ENCODE peak calls at places on chromosomes 11 and 22, in eight cellular contexts. One of them, this sample, is unnamed.

GRCh38 chr11:101091781-101092180 is 37.8 kb downstream of the PGR start:
- DNase-seq in nephron progenitor cell: no peak
- DNase-seq in mammary epithelial cell: peak; percentile 19
- DNase-seq in fibroblast of mammary gland: no peak
- DNase-seq in AG09309: no peak
- DNase-seq in neural crest cell: no peak
- DNase-seq in HepG2: no peak
- DNase-seq in neural progenitor cell: no peak
- DNase-seq in this sample: peak; percentile 6

GRCh38 chr11:68448604-68449011 is 11.9 kb upstream of the PPP6R3 start:
- DNase-seq in nephron progenitor cell: no peak
- DNase-seq in mammary epithelial cell: no peak
- DNase-seq in fibroblast of mammary gland: no peak
- DNase-seq in AG09309: no peak
- DNase-seq in neural crest cell: no peak
- DNase-seq in HepG2: no peak
- DNase-seq in neural progenitor cell: no peak
- DNase-seq in this sample: no peak

GRCh38 chr11:125987066-125987641 is 41.3 kb downstream of the VSIG10L2 start:
- DNase-seq in nephron progenitor cell: no peak
- DNase-seq in mammary epithelial cell: no peak
- DNase-seq in fibroblast of mammary gland: no peak
- DNase-seq in AG09309: no peak
- DNase-seq in neural crest cell: no peak
- DNase-seq in HepG2: peak; percentile 65
- DNase-seq in neural progenitor cell: no peak
- DNase-seq in this sample: no peak

GRCh38 chr11:69382131-69383128 is 88.5 kb downstream of the MYEOV start:
- DNase-seq in nephron progenitor cell: no peak
- DNase-seq in mammary epithelial cell: no peak
- DNase-seq in fibroblast of mammary gland: peak; percentile 46
- DNase-seq in AG09309: no peak
- DNase-seq in neural crest cell: no peak
- DNase-seq in HepG2: no peak
- DNase-seq in neural progenitor cell: no peak
- DNase-seq in this sample: peak; percentile 67

GRCh38 chr11:130020323-130020722 is 17.7 kb upstream of the PRDM10 start:
- DNase-seq in nephron progenitor cell: no peak
- DNase-seq in mammary epithelial cell: no peak
- DNase-seq in fibroblast of mammary gland: no peak
- DNase-seq in AG09309: no peak
- DNase-seq in neural crest cell: no peak
- DNase-seq in HepG2: no peak
- DNase-seq in neural progenitor cell: no peak
- DNase-seq in this sample: peak; percentile 24

GRCh38 chr11:96338910-96339703 is 3.9 kb downstream of the MAML2 start:
- DNase-seq in nephron progenitor cell: no peak
- DNase-seq in mammary epithelial cell: peak; percentile 92
- DNase-seq in fibroblast of mammary gland: peak; percentile 78
- DNase-seq in AG09309: no peak
- DNase-seq in neural crest cell: no peak
- DNase-seq in HepG2: peak; percentile 25
- DNase-seq in neural progenitor cell: no peak
- DNase-seq in this sample: peak; percentile 67

GRCh38 chr11:130454495-130455262 is 6.2 kb downstream of the ADAMTS15 start:
- DNase-seq in nephron progenitor cell: no peak
- DNase-seq in mammary epithelial cell: no peak
- DNase-seq in fibroblast of mammary gland: peak; percentile 79
- DNase-seq in AG09309: no peak
- DNase-seq in neural crest cell: no peak
- DNase-seq in HepG2: no peak
- DNase-seq in neural progenitor cell: no peak
- DNase-seq in this sample: no peak

GRCh38 chr11:121559812-121560211 is 107.0 kb upstream of the SORL1-AS1 start:
- DNase-seq in nephron progenitor cell: no peak
- DNase-seq in mammary epithelial cell: no peak
- DNase-seq in fibroblast of mammary gland: no peak
- DNase-seq in AG09309: no peak
- DNase-seq in neural crest cell: no peak
- DNase-seq in HepG2: no peak
- DNase-seq in neural progenitor cell: no peak
- DNase-seq in this sample: no peak

GRCh38 chr11:133064152-133064877 is 468.0 kb downstream of the OPCML start:
- DNase-seq in nephron progenitor cell: peak; percentile 89
- DNase-seq in mammary epithelial cell: peak; percentile 30
- DNase-seq in fibroblast of mammary gland: peak; percentile 9
- DNase-seq in AG09309: no peak
- DNase-seq in neural crest cell: peak; percentile 83
- DNase-seq in HepG2: peak; percentile 16
- DNase-seq in neural progenitor cell: peak; percentile 92
- DNase-seq in this sample: no peak

GRCh38 chr11:34599406-34599901 is 21.4 kb upstream of the EHF start:
- DNase-seq in nephron progenitor cell: no peak
- DNase-seq in mammary epithelial cell: peak; percentile 91
- DNase-seq in fibroblast of mammary gland: peak; percentile 82
- DNase-seq in AG09309: peak; percentile 67
- DNase-seq in neural crest cell: no peak
- DNase-seq in HepG2: peak; percentile 79
- DNase-seq in neural progenitor cell: no peak
- DNase-seq in this sample: peak; percentile 90

GRCh38 chr22:44192098-44192810 is 11.5 kb downstream of the PARVG start:
- DNase-seq in nephron progenitor cell: peak; percentile 70
- DNase-seq in mammary epithelial cell: peak; percentile 5
- DNase-seq in fibroblast of mammary gland: peak; percentile 27
- DNase-seq in AG09309: no peak
- DNase-seq in neural crest cell: peak; percentile 30
- DNase-seq in HepG2: no peak
- DNase-seq in neural progenitor cell: peak; percentile 50
- DNase-seq in this sample: no peak

GRCh38 chr11:113578164-113578455 is 102.9 kb upstream of the DRD2 start:
- DNase-seq in nephron progenitor cell: no peak
- DNase-seq in mammary epithelial cell: no peak
- DNase-seq in fibroblast of mammary gland: no peak
- DNase-seq in AG09309: no peak
- DNase-seq in neural crest cell: no peak
- DNase-seq in HepG2: no peak
- DNase-seq in neural progenitor cell: peak; percentile 40
- DNase-seq in this sample: no peak

GRCh38 chr11:2693271-2693833 is 6.4 kb downstream of the KCNQ1OT1 start:
- DNase-seq in nephron progenitor cell: no peak
- DNase-seq in mammary epithelial cell: no peak
- DNase-seq in fibroblast of mammary gland: no peak
- DNase-seq in AG09309: no peak
- DNase-seq in neural crest cell: no peak
- DNase-seq in HepG2: no peak
- DNase-seq in neural progenitor cell: peak; percentile 85
- DNase-seq in this sample: no peak

GRCh38 chr11:2690596-2691354 is 9.0 kb downstream of the KCNQ1OT1 start:
- DNase-seq in nephron progenitor cell: no peak
- DNase-seq in mammary epithelial cell: no peak
- DNase-seq in fibroblast of mammary gland: no peak
- DNase-seq in AG09309: no peak
- DNase-seq in neural crest cell: no peak
- DNase-seq in HepG2: no peak
- DNase-seq in neural progenitor cell: no peak
- DNase-seq in this sample: no peak

GRCh38 chr11:2693851-2694261 is 5.9 kb downstream of the KCNQ1OT1 start:
- DNase-seq in nephron progenitor cell: no peak
- DNase-seq in mammary epithelial cell: no peak
- DNase-seq in fibroblast of mammary gland: no peak
- DNase-seq in AG09309: no peak
- DNase-seq in neural crest cell: no peak
- DNase-seq in HepG2: peak; percentile 39
- DNase-seq in neural progenitor cell: no peak
- DNase-seq in this sample: no peak

GRCh38 chr11:2691355-2691761 is 8.4 kb downstream of the KCNQ1OT1 start:
- DNase-seq in nephron progenitor cell: no peak
- DNase-seq in mammary epithelial cell: no peak
- DNase-seq in fibroblast of mammary gland: no peak
- DNase-seq in AG09309: no peak
- DNase-seq in neural crest cell: no peak
- DNase-seq in HepG2: peak; percentile 48
- DNase-seq in neural progenitor cell: no peak
- DNase-seq in this sample: no peak

GRCh38 chr11:2691991-2692841 is 7.6 kb downstream of the KCNQ1OT1 start:
- DNase-seq in nephron progenitor cell: no peak
- DNase-seq in mammary epithelial cell: no peak
- DNase-seq in fibroblast of mammary gland: no peak
- DNase-seq in AG09309: no peak
- DNase-seq in neural crest cell: no peak
- DNase-seq in HepG2: peak; percentile 46
- DNase-seq in neural progenitor cell: peak; percentile 61
- DNase-seq in this sample: no peak
- TF ChIP-seq CTCF in nephron progenitor cell: no peak
- TF ChIP-seq CTCF in mammary epithelial cell: peak; percentile 33
- TF ChIP-seq CTCF in fibroblast of mammary gland: no peak
- TF ChIP-seq CTCF in AG09309: peak; percentile 17
- TF ChIP-seq CTCF in neural crest cell: peak; percentile 58
- TF ChIP-seq CTCF in HepG2: peak; percentile 67
- TF ChIP-seq CTCF in neural progenitor cell: peak; percentile 57
- TF ChIP-seq CTCF in this sample: peak; percentile 35

GRCh38 chr22:48554893-48555552 is 1272.7 kb downstream of the BRD1 start:
- DNase-seq in nephron progenitor cell: peak; percentile 42
- DNase-seq in mammary epithelial cell: no peak
- DNase-seq in fibroblast of mammary gland: no peak
- DNase-seq in AG09309: no peak
- DNase-seq in neural crest cell: peak; percentile 26
- DNase-seq in HepG2: no peak
- DNase-seq in neural progenitor cell: peak; percentile 69
- DNase-seq in this sample: no peak
- TF ChIP-seq CTCF in nephron progenitor cell: peak; percentile 26
- TF ChIP-seq CTCF in mammary epithelial cell: no peak
- TF ChIP-seq CTCF in fibroblast of mammary gland: no peak
- TF ChIP-seq CTCF in AG09309: no peak
- TF ChIP-seq CTCF in neural crest cell: peak; percentile 41
- TF ChIP-seq CTCF in HepG2: no peak
- TF ChIP-seq CTCF in neural progenitor cell: peak; percentile 46
- TF ChIP-seq CTCF in this sample: no peak

DNA sequence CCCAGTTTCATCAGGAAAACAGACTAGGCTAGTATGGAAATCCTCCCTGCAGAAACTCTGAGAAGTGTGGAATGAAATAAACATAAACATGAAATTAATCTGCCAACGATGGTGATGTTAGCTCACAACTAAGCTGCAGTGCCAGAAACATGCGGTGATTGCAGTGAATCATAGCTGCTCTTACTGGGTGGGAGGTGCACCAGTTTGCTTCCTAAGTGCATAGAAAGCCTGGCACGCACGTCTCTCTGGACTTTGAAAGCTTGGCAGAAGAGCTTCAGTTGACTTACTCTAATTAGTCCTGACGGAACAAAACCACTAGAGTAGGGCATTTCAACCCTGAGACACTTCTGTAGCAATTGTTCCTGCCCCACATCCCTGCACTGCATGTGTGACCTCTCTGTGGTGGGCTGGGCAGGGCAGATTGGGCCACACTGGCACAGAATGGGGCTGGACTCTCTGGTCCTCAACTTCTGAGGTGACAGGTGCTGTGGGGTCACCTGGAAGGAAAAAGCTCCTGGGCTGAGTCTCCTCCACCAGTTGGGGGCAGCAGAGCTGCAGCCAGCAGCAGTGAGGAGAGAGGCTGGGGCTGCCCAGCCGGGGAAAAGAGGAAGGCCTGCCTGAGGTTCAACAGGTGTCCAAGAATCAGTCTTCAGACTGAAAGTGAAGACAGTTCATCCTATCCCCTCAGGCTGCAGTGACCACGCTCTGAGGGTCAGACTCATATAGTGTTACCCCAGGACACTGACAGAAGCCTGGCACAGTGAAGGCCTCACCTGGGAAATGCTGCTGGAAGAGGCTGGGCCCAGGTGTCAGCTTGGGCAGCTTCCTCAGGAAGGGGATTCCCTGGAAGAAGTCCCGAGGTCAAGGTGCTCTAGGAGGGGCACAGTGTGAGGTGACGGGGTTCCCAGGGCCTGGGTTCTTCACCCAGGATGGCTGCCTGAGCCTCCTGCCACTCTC is 40.5 kb downstream of the GGTLC2 start:
- DNase-seq in nephron progenitor cell: peak; percentile 35
- DNase-seq in mammary epithelial cell: no peak
- DNase-seq in fibroblast of mammary gland: peak; percentile 88
- DNase-seq in AG09309: peak; percentile 0
- DNase-seq in neural crest cell: no peak
- DNase-seq in HepG2: no peak
- DNase-seq in neural progenitor cell: peak; percentile 55
- DNase-seq in this sample: peak; percentile 85
- TF ChIP-seq CTCF in nephron progenitor cell: peak; percentile 35
- TF ChIP-seq CTCF in mammary epithelial cell: peak; percentile 12
- TF ChIP-seq CTCF in fibroblast of mammary gland: peak; percentile 52
- TF ChIP-seq CTCF in AG09309: no peak
- TF ChIP-seq CTCF in neural crest cell: peak; percentile 48
- TF ChIP-seq CTCF in HepG2: peak; percentile 70
- TF ChIP-seq CTCF in neural progenitor cell: peak; percentile 63
- TF ChIP-seq CTCF in this sample: peak; percentile 58

GRCh38 chr22:20084547-20085413 is 4.7 kb downstream of the DGCR8 start:
- DNase-seq in nephron progenitor cell: peak; percentile 65
- DNase-seq in mammary epithelial cell: no peak
- DNase-seq in fibroblast of mammary gland: peak; percentile 12
- DNase-seq in AG09309: no peak
- DNase-seq in neural crest cell: peak; percentile 49
- DNase-seq in HepG2: peak; percentile 50
- DNase-seq in neural progenitor cell: peak; percentile 79
- DNase-seq in this sample: no peak
- TF ChIP-seq CTCF in nephron progenitor cell: peak; percentile 45
- TF ChIP-seq CTCF in mammary epithelial cell: peak; percentile 16
- TF ChIP-seq CTCF in fibroblast of mammary gland: peak; percentile 34
- TF ChIP-seq CTCF in AG09309: peak; percentile 35
- TF ChIP-seq CTCF in neural crest cell: peak; percentile 56
- TF ChIP-seq CTCF in HepG2: peak; percentile 77
- TF ChIP-seq CTCF in neural progenitor cell: peak; percentile 67
- TF ChIP-seq CTCF in this sample: peak; percentile 45